ENCODE peak calls at places on chromosome 15, in four cellular contexts. X, R, Y and U are unnamed samples.

GRCh38 chr15:40464595-40465185 is 6.1 kb upstream of the CHST14 start:
- DNase-seq in X (no peak), R (no peak), Y (no peak), U (no peak)

GRCh38 chr15:74122403-74123130 is 7.8 kb upstream of the ISLR2 start:
- DNase-seq in X (no peak), R (no peak), Y (no peak), U (no peak)

GRCh38 chr15:39361497-39361896 is 219.4 kb upstream of the THBS1 start:
- DNase-seq in X (no peak), R (no peak), Y (no peak), U (no peak)

GRCh38 chr15:40637221-40637745 is 43.2 kb downstream of the KNL1 start:
- DNase-seq in X (no peak), R (no peak), Y (no peak), U (peak; percentile 36)

GRCh38 chr15:48842501-48842900 is 31.6 kb upstream of the CEP152 start:
- DNase-seq in X (no peak), R (no peak), Y (no peak), U (no peak)

GRCh38 chr15:38242055-38242454 is 10.6 kb upstream of the SPRED1 start:
- DNase-seq in X (no peak), R (peak; percentile 32), Y (no peak), U (no peak)

GRCh38 chr15:33587773-33588172 is 277.0 kb downstream of the RYR3 start:
- DNase-seq in X (no peak), R (no peak), Y (no peak), U (no peak)

GRCh38 chr15:42344763-42345162 is 14.5 kb upstream of the CAPN3 start:
- DNase-seq in X (no peak), R (no peak), Y (no peak), U (no peak)

GRCh38 chr15:101114146-101114545 is 137.7 kb downstream of the CHSY1 start:
- DNase-seq in X (no peak), R (no peak), Y (no peak), U (no peak)

GRCh38 chr15:76829939-76830338 is 75.2 kb downstream of the SCAPER start:
- DNase-seq in X (no peak), R (no peak), Y (no peak), U (no peak)

GRCh38 chr15:62439543-62440016 is 274.5 kb upstream of the C2CD4B start:
- DNase-seq in X (peak; percentile 85), R (no peak), Y (no peak), U (no peak)

GRCh38 chr15:63950911-63951481 is 95.3 kb downstream of the DAPK2 start:
- DNase-seq in X (no peak), R (no peak), Y (no peak), U (no peak)

GRCh38 chr15:62841269-62841628 is 201.3 kb upstream of the TPM1 start:
- DNase-seq in X (no peak), R (no peak), Y (no peak), U (no peak)

GRCh38 chr15:95558131-95558530 is 772.4 kb upstream of the NR2F2 start:
- DNase-seq in X (no peak), R (no peak), Y (no peak), U (no peak)

GRCh38 chr15:78056714-78057269 is 20.7 kb downstream of the TBC1D2B start:
- DNase-seq in X (no peak), R (no peak), Y (no peak), U (no peak)

GRCh38 chr15:58627706-58628105 is 121.8 kb downstream of the ADAM10 start:
- DNase-seq in X (no peak), R (no peak), Y (no peak), U (no peak)

GRCh38 chr15:77024273-77025065 is 29.5 kb downstream of the PSTPIP1 start:
- DNase-seq in X (peak; percentile 21), R (no peak), Y (peak; percentile 85), U (peak; percentile 94)

DNA sequence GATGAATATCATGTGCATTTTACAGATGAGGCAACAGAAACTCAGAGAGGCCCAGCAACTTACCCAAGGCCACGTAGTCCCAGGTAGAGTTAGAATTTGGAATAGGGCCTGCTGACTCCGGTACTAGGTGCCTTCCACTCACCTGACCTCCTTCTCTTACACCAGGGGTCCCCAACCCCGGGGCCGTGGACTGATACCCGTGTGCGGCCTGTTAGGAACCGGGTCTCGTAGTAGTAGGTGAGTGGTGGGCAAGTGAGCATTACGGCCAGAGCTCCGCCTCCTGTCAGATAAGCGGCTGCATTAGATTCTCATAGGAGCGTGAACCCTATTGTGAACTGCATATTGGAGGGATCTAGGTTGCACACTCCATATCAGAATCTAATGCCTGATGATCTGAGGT is 64.8 kb downstream of the SMAD3 start:
- DNase-seq in X (no peak), R (no peak), Y (no peak), U (no peak)
- H3K4me1 ChIP-seq in X (peaks cover 68% of the 10 kb centered on the region), R (peaks cover 54% of the 10 kb centered on the region), Y (peaks cover 14% of the 10 kb centered on the region), U (peaks cover 51% of the 10 kb centered on the region)

DNA sequence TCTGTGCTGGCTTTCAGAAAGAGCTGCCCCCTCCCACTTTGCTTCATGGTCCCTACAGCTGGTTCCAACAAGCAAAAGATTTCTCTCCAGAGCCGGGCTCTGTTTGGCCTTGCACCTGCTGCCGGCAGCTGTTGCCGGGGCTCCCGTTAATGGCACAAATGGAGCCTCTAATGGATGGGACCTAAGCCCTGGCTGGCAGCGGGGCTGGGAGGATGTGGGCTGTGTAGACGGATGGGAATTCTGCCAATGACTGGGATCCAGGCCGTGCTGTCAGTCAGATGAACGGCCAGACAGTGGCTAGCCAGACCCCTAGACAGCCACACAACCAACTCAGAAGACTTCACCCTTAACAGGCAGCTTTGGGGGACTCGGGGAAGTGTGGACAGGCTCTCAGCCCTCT is 88.0 kb downstream of the RPLP1 start:
- DNase-seq in X (no peak), R (no peak), Y (no peak), U (peak; percentile 62)
- TF ChIP-seq NFIC in X (no peak), R (no peak), Y (no peak), U (no peak)

GRCh38 chr15:67033012-67033411 is 32.4 kb upstream of the SMAD3 start:
- DNase-seq in X (no peak), R (no peak), Y (no peak), U (no peak)
- H3K4me1 ChIP-seq in X (peaks cover 41% of the 10 kb centered on the region), R (no peaks in the 10 kb centered on the region), Y (peaks cover 3% of the 10 kb centered on the region), U (peaks cover 9% of the 10 kb centered on the region)

GRCh38 chr15:22979069-22979698 is 984 bp downstream of the CYFIP1 start:
- DNase-seq in X (peak; percentile 36), R (no peak), Y (peak; percentile 47), U (peak; percentile 67)

GRCh38 chr15:22981336-22981840 is 1.2 kb upstream of the CYFIP1 start:
- DNase-seq in X (no peak), R (no peak), Y (no peak), U (no peak)

GRCh38 chr15:22980189-22981136 is at the start of gene CYFIP1:
- DNase-seq in X (peak; percentile 68), R (no peak), Y (peak; percentile 94), U (peak; percentile 95)

GRCh38 chr15:22978691-22979068 is 1.5 kb downstream of the CYFIP1 start:
- DNase-seq in X (no peak), R (no peak), Y (no peak), U (peak; percentile 33)

DNA sequence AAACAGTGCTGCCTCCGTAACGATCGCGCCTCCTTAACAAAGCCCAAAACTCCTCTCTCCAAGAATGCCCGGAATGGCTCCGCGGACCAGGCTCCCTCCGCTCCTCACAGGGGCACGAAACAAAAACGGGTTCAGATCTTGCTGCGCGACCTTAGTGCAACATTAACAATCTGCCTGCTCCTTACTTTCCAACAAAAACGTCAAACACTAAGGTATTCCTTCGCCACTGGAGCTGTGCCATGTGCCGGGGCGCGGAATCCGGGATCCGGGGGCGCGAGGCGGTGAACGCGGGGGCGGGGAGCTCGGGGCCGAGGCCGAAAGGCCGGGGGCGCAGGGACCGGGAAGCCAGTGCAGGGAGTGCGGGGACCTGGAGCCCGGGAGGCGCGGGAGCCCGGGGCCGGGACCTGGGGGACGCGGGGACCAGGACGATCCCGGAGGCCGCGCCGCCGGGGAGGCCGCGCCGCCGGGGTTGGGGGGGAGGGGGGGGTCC is 424 bp downstream of the CYFIP1 start:
- DNase-seq in X (no peak), R (no peak), Y (no peak), U (peak; percentile 81)
- TF ChIP-seq NFIC in X (no peak), R (no peak), Y (peak; percentile 24), U (no peak)

GRCh38 chr15:68279218-68279533 is 1.6 kb downstream of the FEM1B start:
- DNase-seq in X (no peak), R (no peak), Y (no peak), U (no peak)

GRCh38 chr15:68279779-68280745 is 2.5 kb downstream of the FEM1B start:
- DNase-seq in X (no peak), R (no peak), Y (no peak), U (no peak)

GRCh38 chr15:68277605-68278344 is at the start of gene FEM1B:
- DNase-seq in X (peak; percentile 83), R (peak; percentile 68), Y (peak; percentile 87), U (peak; percentile 93)

GRCh38 chr15:68277131-68277604 is 377 bp upstream of the FEM1B start:
- DNase-seq in X (no peak), R (no peak), Y (no peak), U (peak; percentile 72)

GRCh38 chr15:68278345-68279217 is 1.0 kb downstream of the FEM1B start:
- DNase-seq in X (peak; percentile 65), R (no peak), Y (no peak), U (peak; percentile 53)
- H3K4me1 ChIP-seq in X (peaks cover 68% of the 10 kb centered on the region), R (peaks cover 5% of the 10 kb centered on the region), Y (peaks cover 13% of the 10 kb centered on the region), U (peaks cover 36% of the 10 kb centered on the region)

GRCh38 chr15:85708402-85708932 is 86.3 kb downstream of the KLHL25 start:
- DNase-seq in X (peak; percentile 79), R (no peak), Y (no peak), U (no peak)

GRCh38 chr15:85706779-85707518 is 87.8 kb downstream of the KLHL25 start:
- DNase-seq in X (no peak), R (peak; percentile 90), Y (no peak), U (no peak)

GRCh38 chr15:85709250-85709649 is 85.5 kb downstream of the KLHL25 start:
- DNase-seq in X (no peak), R (no peak), Y (no peak), U (no peak)

GRCh38 chr15:85710340-85710842 is 84.3 kb downstream of the KLHL25 start:
- DNase-seq in X (no peak), R (peak; percentile 75), Y (no peak), U (no peak)

DNA sequence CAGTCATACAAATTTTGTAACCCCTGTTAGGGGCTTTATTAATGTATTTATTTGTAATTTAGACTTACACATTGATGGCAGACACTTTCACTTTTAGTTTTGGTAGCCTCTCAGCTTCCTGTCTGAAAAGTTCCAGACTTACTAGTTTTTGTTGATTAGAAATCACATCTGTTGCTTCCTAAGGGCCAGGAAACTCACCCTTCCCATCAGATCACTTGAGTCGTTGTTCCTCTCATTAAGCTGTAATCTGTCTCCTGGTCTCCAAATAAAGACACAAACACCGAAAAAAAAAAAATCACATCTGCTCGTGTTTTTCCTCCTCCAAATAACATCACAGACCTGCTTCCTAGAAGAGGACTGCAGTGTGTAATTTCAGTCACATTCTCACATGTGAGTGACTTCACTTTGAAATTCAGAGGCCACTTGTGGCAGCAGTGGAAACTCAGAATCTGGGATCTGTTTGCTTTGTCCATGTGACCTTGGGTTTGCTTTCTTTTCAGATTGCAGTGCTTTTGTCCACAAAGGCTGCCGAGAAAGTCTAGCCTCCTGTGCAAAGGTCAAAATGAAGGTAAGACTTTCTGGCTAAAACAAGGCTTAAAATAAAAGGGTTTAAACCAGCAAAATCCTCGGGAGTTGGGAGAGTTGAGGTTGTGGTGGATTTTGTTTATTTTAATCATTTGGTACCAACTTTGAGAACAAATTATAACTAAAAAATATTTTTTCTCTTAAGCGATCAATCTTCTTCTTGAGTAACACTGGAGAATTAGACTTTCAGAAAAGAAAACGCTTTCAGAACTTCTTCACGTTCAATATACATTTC is 87.0 kb downstream of the KLHL25 start:
- DNase-seq in X (peak; percentile 93), R (no peak), Y (no peak), U (peak; percentile 10)
- TF ChIP-seq NFIC in X (peak; percentile 60), R (peak; percentile 60), Y (no peak), U (no peak)

GRCh38 chr15:26771168-26771916 is 1.5 kb downstream of the GABRB3 start:
- DNase-seq in X (peak; percentile 2), R (no peak), Y (no peak), U (peak; percentile 60)
- H3K4me1 ChIP-seq in X (no peaks in the 10 kb centered on the region), R (no peaks in the 10 kb centered on the region), Y (no peaks in the 10 kb centered on the region), U (peaks cover 7% of the 10 kb centered on the region)